ENCODE peak calls at places on chromosome 22, in four cellular contexts. C is K562, I is HL-60, J is GM12878. Y is an unnamed sample.

GRCh38 chr22:43050995-43051394 is 36.0 kb upstream of the PACSIN2 start:
- DNase-seq in C (no peak), I (no peak), J (no peak), Y (no peak)

GRCh38 chr22:22593964-22594656 is 35.0 kb upstream of the PRAME start:
- DNase-seq in C (peak; percentile 94), I (peak; percentile 45), J (no peak), Y (peak; percentile 37)

GRCh38 chr22:38959574-38959973 is 2.2 kb downstream of the APOBEC3A start:
- DNase-seq in C (no peak), I (no peak), J (no peak), Y (no peak)

GRCh38 chr22:19811211-19811621 is 43.5 kb downstream of the GNB1L start:
- DNase-seq in C (no peak), I (no peak), J (no peak), Y (no peak)

GRCh38 chr22:35555351-35555915 is 14.8 kb downstream of the RASD2 start:
- DNase-seq in C (no peak), I (no peak), J (no peak), Y (no peak)

GRCh38 chr22:47453049-47453448 is 690.6 kb downstream of the TBC1D22A start:
- DNase-seq in C (no peak), I (no peak), J (no peak), Y (no peak)

GRCh38 chr22:17501679-17502285 is 61.5 kb upstream of the SLC25A18 start:
- DNase-seq in C (peak; percentile 57), I (peak; percentile 45), J (peak; percentile 57), Y (peak; percentile 39)

GRCh38 chr22:47110817-47111443 is 348.5 kb downstream of the TBC1D22A start:
- DNase-seq in C (no peak), I (no peak), J (no peak), Y (no peak)

GRCh38 chr22:17305076-17305475 is 64.2 kb upstream of the CECR2 start:
- DNase-seq in C (no peak), I (no peak), J (no peak), Y (no peak)

GRCh38 chr22:32828561-32828960 is 27.1 kb downstream of the TIMP3 start:
- DNase-seq in C (no peak), I (no peak), J (no peak), Y (no peak)

GRCh38 chr22:32828150-32828549 is 26.6 kb downstream of the TIMP3 start:
- DNase-seq in C (no peak), I (no peak), J (no peak), Y (no peak)

GRCh38 chr22:32826537-32826936 is 25.0 kb downstream of the TIMP3 start:
- DNase-seq in C (no peak), I (no peak), J (no peak), Y (no peak)

GRCh38 chr22:32829451-32829851 is 27.9 kb downstream of the TIMP3 start:
- DNase-seq in C (no peak), I (no peak), J (no peak), Y (no peak)

DNA sequence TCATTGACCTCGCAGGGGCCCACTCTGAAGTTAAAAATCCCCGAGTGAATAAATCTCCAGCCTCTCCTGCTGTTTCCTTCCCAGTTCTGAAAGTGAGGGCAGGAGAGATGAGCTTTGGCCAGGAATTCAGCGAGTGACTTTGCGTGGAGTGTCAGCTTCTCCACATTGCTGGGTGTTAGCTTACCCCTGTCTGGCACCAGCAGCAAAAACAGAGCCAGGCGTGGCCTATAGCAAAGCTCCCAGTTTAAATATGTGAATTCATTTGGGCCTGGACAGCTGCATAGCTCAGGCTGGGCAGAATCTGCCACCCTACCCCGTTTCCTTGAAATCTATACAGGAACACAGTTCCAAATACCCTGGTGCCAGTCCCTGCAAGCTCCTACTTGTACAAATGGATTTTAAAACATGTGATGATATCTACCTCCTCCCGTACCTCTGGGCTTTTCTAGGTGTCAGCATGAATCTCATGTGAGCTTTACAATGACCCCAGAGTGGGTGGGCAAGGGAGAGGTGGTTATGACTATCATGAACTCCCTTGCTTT is 25.6 kb downstream of the TIMP3 start:
- DNase-seq in C (no peak), I (no peak), J (no peak), Y (no peak)
- TF ChIP-seq SPI1 in C (no peak), I (no peak), J (no peak), Y (no peak)

GRCh38 chr22:36671398-36671797 is 32.2 kb downstream of the CACNG2 start:
- DNase-seq in C (no peak), I (no peak), J (no peak), Y (no peak)
- TF ChIP-seq SPI1 in C (no peak), I (no peak), J (no peak), Y (no peak)

GRCh38 chr22:23815781-23816551 is 22.8 kb downstream of the DERL3 start:
- DNase-seq in C (no peak), I (no peak), J (no peak), Y (no peak)
- TF ChIP-seq SPI1 in C (no peak), I (no peak), J (no peak), Y (no peak)

DNA sequence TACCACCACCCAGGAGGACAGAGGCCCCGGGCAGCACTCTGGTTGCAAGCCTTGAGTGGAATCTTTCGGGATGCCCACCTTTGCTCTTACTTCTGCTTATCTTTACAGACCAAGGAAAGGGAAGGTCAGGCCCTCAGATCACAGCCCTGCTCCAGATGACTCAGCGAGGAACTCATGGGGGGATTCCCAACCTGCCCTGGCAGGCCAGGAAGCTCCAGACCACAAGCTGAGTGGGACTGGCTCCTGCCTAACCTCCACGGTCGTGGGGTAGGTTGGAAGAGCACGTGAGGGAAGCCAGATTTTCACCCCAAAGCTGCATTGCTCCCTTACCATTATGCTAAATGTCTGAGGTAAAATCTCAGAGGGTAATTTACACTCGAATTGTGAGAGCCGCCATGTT is 11.8 kb downstream of the TBC1D10A start:
- DNase-seq in C (no peak), I (no peak), J (peak; percentile 66), Y (no peak)
- TF ChIP-seq SPI1 in C (no peak), I (no peak), J (peak; percentile 50), Y (peak; percentile 27)

DNA sequence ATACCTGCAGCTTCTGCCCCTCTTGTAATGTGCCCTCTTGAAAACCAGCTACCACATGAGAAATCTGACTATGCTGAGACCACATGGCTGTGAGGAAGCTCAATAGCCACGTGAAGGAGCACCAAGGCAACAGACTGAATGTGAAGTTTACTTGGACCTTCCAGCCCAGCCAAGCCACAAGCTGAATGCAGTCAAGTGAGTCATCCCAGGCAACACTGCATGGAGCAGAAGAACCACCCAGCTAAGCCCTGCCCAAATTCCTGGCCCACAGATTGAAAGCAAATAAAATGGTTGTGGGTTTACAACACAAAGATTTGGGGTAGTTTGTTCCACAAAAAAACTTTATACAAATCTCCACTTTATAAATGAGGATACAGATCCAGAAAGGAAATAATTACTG is 114.5 kb downstream of the TIMP3 start:
- DNase-seq in C (no peak), I (no peak), J (no peak), Y (no peak)
- TF ChIP-seq SPI1 in C (no peak), I (no peak), J (no peak), Y (no peak)

GRCh38 chr22:44211256-44211945 is 30.7 kb downstream of the PARVG start:
- DNase-seq in C (no peak), I (no peak), J (no peak), Y (no peak)

GRCh38 chr22:44212936-44213335 is 32.2 kb downstream of the PARVG start:
- DNase-seq in C (peak; percentile 0), I (no peak), J (no peak), Y (no peak)

GRCh38 chr22:44210721-44211120 is 30.0 kb downstream of the PARVG start:
- DNase-seq in C (no peak), I (no peak), J (no peak), Y (no peak)

GRCh38 chr22:44213489-44214043 is 32.8 kb downstream of the PARVG start:
- DNase-seq in C (no peak), I (no peak), J (no peak), Y (no peak)

GRCh38 chr22:44211946-44212930 is 31.5 kb downstream of the PARVG start:
- DNase-seq in C (peak; percentile 1), I (no peak), J (no peak), Y (no peak)
- TF ChIP-seq SPI1 in C (no peak), I (no peak), J (no peak), Y (no peak)

Y was measured in GM12891.